ENCODE peak calls at places on chromosomes 2 and 18, in nine cellular contexts. K, R, Q, L, V, O, U, C and W are unnamed samples.

GRCh38 chr2:96158554-96158940 is 13.3 kb upstream of the DUSP2 start:
- DNase-seq in C (no peak), R (no peak), U (no peak), O (no peak), Q (peak), K (no peak), L (no peak), V (no peak), W (no peak)

GRCh38 chr2:177906041-177906718 is 166.4 kb downstream of the PDE11A start:
- DNase-seq in R (peak), K (peak), Q (no peak), C (peak), L (peak), V (peak), O (peak), U (peak), W (peak)

GRCh38 chr2:17557596-17557995 is 17.1 kb downstream of the VSNL1 start:
- DNase-seq in V (no peak), U (no peak), O (no peak), C (no peak), Q (no peak), K (peak), R (no peak), L (no peak), W (peak)

GRCh38 chr2:99688699-99689098 is 198.9 kb upstream of the REV1 start:
- DNase-seq in U (no peak), Q (no peak), K (no peak), O (no peak), C (no peak), L (no peak), V (no peak), R (no peak), W (no peak)

GRCh38 chr18:32624182-32624723 is 148.6 kb downstream of the KLHL14 start:
- DNase-seq in V (no peak), L (no peak), C (no peak), K (no peak), O (no peak), Q (no peak), U (no peak), R (no peak), W (no peak)

GRCh38 chr2:162232611-162233115 is 10.6 kb downstream of the FAP start:
- DNase-seq in R (no peak), Q (no peak), U (no peak), L (no peak), K (no peak), V (no peak), O (no peak), C (no peak), W (no peak)

GRCh38 chr2:61011649-61012048 is 5.9 kb upstream of the PEX13 start:
- DNase-seq in U (peak), Q (no peak), C (no peak), L (no peak), O (no peak), V (no peak), K (no peak), R (no peak), W (no peak)

GRCh38 chr2:214019973-214020345 is 390.9 kb upstream of the VWC2L start:
- DNase-seq in O (no peak), Q (no peak), C (no peak), U (no peak), K (no peak), R (no peak), L (no peak), V (no peak), W (no peak)

GRCh38 chr2:144796956-144797355 is 277.0 kb upstream of the ZEB2 start:
- DNase-seq in V (no peak), C (no peak), L (no peak), R (no peak), U (no peak), K (no peak), Q (no peak), O (no peak), W (no peak)

GRCh38 chr2:85231952-85232351 is 95.8 kb downstream of the TGOLN2 start:
- DNase-seq in O (no peak), R (no peak), V (no peak), K (no peak), C (no peak), L (no peak), Q (no peak), U (no peak), W (peak)

GRCh38 chr2:20643060-20643459 is 7.8 kb downstream of the HS1BP3 start:
- DNase-seq in O (no peak), U (no peak), R (no peak), L (no peak), K (no peak), Q (no peak), V (no peak), C (no peak), W (no peak)

GRCh38 chr2:163649080-163649479 is 86.7 kb downstream of the FIGN start:
- DNase-seq in K (no peak), Q (no peak), V (no peak), R (no peak), C (no peak), U (no peak), L (no peak), O (no peak), W (no peak)

GRCh38 chr2:170047331-170048065 is 130.4 kb upstream of the MYO3B start:
- DNase-seq in O (no peak), U (no peak), L (no peak), R (no peak), C (no peak), K (no peak), V (no peak), Q (no peak), W (no peak)

GRCh38 chr2:176178271-176178806 is 10.1 kb upstream of the HOXD1 start:
- DNase-seq in L (no peak), R (no peak), U (no peak), V (no peak), Q (no peak), K (no peak), O (no peak), C (no peak), W (peak)

GRCh38 chr18:43125471-43125870 is 10.0 kb upstream of the RIT2 start:
- DNase-seq in U (no peak), O (no peak), K (no peak), V (no peak), R (no peak), L (no peak), C (no peak), Q (no peak), W (no peak)

GRCh38 chr2:97755491-97755890 is 42.1 kb downstream of the ZAP70 start:
- DNase-seq in V (no peak), Q (no peak), K (no peak), U (no peak), L (no peak), R (no peak), O (no peak), C (no peak), W (no peak)

GRCh38 chr2:127523269-127523930 is 2.9 kb downstream of the IWS1 start:
- DNase-seq in O (no peak), U (no peak), R (no peak), L (no peak), K (no peak), Q (no peak), V (no peak), C (no peak), W (no peak)

GRCh38 chr2:20348542-20348941 is 2.1 kb downstream of the PUM2 start:
- DNase-seq in V (no peak), Q (no peak), U (no peak), K (no peak), O (no peak), L (no peak), C (no peak), R (no peak), W (no peak)

GRCh38 chr2:10350666-10351215 is 48.0 kb downstream of the HPCAL1 start:
- DNase-seq in Q (no peak), R (no peak), C (no peak), K (no peak), V (no peak), U (no peak), L (no peak), O (no peak), W (no peak)

GRCh38 chr2:128786800-128787478 is 468.3 kb upstream of the HS6ST1 start:
- DNase-seq in Q (peak), L (no peak), O (no peak), R (no peak), V (no peak), U (no peak), K (no peak), C (no peak), W (peak)

GRCh38 chr2:166411473-166412230 is 35.9 kb upstream of the SCN9A start:
- DNase-seq in L (no peak), K (no peak), C (no peak), U (no peak), Q (no peak), O (no peak), V (no peak), R (no peak), W (no peak)

GRCh38 chr2:67895171-67895941 is 167.4 kb downstream of the C1D start:
- DNase-seq in U (no peak), K (no peak), C (no peak), Q (no peak), L (no peak), R (no peak), V (no peak), O (no peak), W (peak)

GRCh38 chr2:65073879-65074565 is 17.8 kb downstream of the CEP68 start:
- DNase-seq in U (no peak), C (no peak), K (no peak), V (no peak), O (no peak), Q (no peak), L (no peak), R (no peak), W (no peak)

GRCh38 chr2:37230581-37230980 is 815 bp downstream of the CEBPZ start:
- DNase-seq in C (no peak), V (no peak), K (peak), O (no peak), Q (no peak), R (peak), U (no peak), L (peak), W (no peak)

DNA sequence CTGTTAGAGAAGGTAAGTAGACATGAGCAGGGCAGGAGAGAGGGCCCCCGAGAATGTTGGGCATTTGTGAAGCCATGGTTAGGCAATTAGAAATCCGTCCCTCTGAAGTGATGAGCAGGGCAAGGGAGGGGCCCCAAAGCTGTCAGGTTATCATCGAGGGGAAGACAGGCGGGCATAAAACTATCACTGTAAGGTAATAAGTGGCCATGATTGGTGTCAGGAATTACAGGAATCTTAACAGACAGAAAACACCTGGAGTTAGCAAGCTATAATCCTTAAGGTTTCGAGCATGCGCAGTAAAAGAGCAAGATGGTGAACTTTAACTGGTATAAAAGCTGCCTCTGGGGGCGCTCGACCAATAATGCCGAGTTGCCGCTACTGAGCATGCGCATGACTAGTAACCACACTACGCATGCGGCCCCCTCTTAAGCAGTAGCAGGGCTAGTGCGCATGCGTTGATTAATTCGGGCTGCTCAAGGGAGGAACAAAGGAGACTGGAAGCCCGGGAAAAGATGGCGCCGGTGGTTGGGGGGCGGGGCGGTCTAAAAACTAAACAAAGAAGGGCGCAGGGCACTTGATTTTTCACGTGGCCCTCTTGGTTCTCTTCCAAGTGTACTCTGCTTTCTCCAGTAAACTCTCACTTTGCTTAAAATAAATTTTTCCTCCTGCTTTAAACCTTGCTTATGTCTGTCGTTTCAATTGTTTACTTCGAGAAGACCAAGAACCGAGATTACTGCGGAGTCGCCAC is 5.5 kb downstream of the XRCC5 start:
- DNase-seq in U (peak), L (peak), V (peak), R (peak), O (peak), K (peak), Q (peak), C (peak), W (peak)
- TF ChIP-seq POLR2AphosphoS5 in U (peak), L (peak), V (peak), R (peak), O (no peak), K (peak), Q (no peak), C (peak), W (peak)

DNA sequence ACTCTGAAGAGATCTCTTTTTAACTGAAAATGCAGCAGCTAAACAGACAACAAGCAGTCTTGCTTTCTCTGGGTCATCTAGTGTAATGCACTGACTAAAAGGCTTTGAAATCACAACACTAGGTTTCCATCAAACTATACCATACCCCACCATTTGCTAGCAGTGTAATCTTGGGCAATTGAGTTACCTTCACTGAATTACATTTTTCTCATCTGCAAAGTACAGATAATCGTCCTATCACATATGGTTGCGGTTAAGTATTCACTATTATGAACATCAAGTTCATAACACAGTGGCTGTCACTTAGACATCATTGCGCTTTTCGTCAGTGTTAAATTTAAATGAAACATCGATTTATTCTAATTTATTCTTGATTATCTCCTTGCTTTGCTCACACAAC is 505.8 kb downstream of the CPS1 start:
- DNase-seq in K (no peak), Q (no peak), C (no peak), R (no peak), O (no peak), L (peak), V (no peak), U (no peak), W (no peak)
- TF ChIP-seq POLR2AphosphoS5 in K (no peak), Q (no peak), C (no peak), R (no peak), O (no peak), L (no peak), V (no peak), U (no peak), W (no peak)

GRCh38 chr18:57776767-57777166 is 26.3 kb downstream of the ATP8B1 start:
- DNase-seq in O (no peak), K (no peak), U (no peak), V (no peak), R (peak), Q (no peak), L (no peak), C (no peak), W (no peak)
- TF ChIP-seq POLR2AphosphoS5 in O (no peak), K (no peak), U (no peak), V (no peak), R (peak), Q (peak), L (no peak), C (peak), W (no peak)

DNA sequence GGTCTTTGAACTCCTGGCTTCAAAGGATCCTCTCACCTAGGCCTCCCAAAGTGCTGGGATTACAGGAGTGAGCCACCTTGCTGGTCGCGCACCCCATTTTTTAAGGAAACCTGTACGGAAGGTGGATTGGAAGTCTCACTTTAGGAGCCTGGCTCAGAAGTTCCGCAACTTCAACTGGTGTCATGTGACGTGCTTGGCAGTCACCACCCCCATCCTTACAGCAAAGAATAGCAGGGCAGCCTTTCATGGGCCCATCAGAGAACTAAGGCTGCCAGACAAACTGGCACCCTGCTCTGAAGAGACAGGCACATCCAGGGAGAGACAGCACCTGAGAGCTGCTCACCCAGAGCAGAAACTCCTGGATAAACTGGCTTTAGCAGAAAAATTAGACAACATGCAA is 3.3 kb upstream of the SLC66A2 start:
- DNase-seq in R (no peak), V (no peak), Q (peak), L (no peak), U (no peak), C (no peak), O (no peak), K (no peak), W (no peak)
- TF ChIP-seq POLR2AphosphoS5 in R (no peak), V (no peak), Q (no peak), L (no peak), U (no peak), C (no peak), O (no peak), K (no peak), W (no peak)

DNA sequence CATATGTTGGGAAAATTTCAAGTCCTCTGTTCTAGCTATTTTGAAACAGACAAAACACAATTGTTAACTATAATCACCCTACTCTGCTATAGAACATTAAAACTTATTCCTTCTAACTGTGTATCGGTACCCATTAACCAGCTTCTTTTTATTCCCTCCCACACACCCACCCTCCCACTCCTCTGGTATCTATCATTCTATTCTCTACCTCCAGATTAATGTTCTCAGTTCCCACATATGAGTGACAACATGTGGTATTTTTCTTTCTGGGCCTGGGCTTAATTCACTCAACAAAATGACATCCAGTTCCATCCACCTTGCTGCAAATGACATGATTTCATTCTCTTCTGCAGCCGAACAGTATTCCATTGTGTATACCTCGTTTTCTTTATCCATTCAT is 43.3 kb downstream of the EXOC6B start:
- DNase-seq in R (no peak), C (no peak), Q (no peak), V (no peak), U (no peak), O (no peak), L (no peak), K (no peak), W (no peak)
- TF ChIP-seq POLR2AphosphoS5 in R (no peak), C (no peak), Q (no peak), V (no peak), U (no peak), O (no peak), L (no peak), K (no peak), W (no peak)

DNA sequence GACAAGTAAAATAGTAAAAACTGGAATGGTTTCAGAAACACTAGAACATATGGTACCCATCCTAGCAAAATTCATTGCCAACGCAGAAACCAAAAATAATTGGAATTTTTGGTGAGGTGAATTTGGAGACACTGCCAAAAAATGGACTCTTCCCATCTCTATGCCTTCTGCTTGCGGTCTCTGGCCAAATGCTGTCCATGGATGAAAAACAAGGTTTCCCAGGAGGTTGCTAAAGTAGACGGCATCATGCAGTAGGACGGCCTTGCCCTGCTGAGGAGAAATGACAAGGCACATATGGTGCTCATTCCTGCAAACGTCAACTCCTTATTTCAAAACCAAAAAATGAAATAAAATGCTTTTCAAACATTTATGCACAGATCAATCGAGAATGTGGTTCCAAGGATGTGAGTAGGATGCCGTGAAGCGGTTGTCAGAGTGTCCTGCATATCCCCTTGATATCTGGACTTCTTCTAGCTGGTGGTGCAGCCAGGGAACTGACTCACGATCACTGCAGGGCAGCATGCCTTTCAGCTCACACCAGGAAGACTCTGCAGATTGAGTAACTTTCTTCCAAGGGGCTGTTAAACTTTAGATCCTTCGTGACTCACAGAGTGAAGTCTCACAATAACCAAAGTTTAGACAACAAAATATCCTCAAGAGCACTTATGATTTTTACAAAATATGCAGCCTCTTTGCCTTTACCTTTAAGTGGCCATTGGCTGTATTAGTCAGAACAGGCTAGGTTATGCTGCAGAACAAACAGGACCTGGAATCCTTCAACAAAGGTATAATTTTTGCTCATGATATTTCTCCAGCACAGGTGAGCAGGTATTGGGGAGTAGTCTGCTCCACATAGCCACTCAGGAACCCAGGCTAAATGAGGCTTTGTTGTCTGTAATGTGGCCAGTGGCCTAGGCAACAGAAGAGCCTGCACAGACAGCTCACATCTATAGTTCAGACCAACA is 149.4 kb upstream of the NDUFV2 start:
- DNase-seq in L (no peak), O (no peak), K (no peak), Q (no peak), U (no peak), C (no peak), V (no peak), R (no peak), W (no peak)
- TF ChIP-seq POLR2AphosphoS5 in L (no peak), O (no peak), K (no peak), Q (no peak), U (no peak), C (no peak), V (no peak), R (no peak), W (no peak)